ENCODE peak calls at places on chromosomes 6 and 20, in eight cellular contexts. P is Kasumi-1; U is AG09309; Z is cardiac muscle cell; V is activated CD8-positive, alpha-beta memory T cell treated with anti-CD3 and anti-CD28 coated beads for 24 hours; M is lower lobe of right lung; F is effector memory CD4-positive, alpha-beta T cell; N is HS-27A. Q is an unnamed sample.

GRCh38 chr20:4162766-4163165 is 147.4 kb upstream of the RNF24 start:
- DNase-seq in P (no peak), V (no peak), Z (no peak), F (no peak), M (peak), U (no peak), N (no peak), Q (no peak)

GRCh38 chr6:141484726-141485125 is 648.0 kb upstream of the GJE1 start:
- DNase-seq in M (no peak), Z (peak), P (peak), F (peak), U (no peak), N (no peak), V (no peak), Q (no peak)

GRCh38 chr20:41321003-41321402 is 3.5 kb upstream of the ZHX3 start:
- DNase-seq in N (no peak), F (no peak), Z (no peak), V (no peak), P (peak), M (no peak), U (no peak), Q (no peak)

GRCh38 chr6:117550078-117550600 is 52.2 kb downstream of the GOPC start:
- DNase-seq in V (no peak), P (no peak), U (no peak), N (no peak), M (no peak), F (no peak), Z (no peak), Q (no peak)

GRCh38 chr6:100440935-100441334 is 23.8 kb downstream of the SIM1 start:
- DNase-seq in M (no peak), N (no peak), P (no peak), F (no peak), U (no peak), V (no peak), Z (no peak), Q (no peak)

GRCh38 chr6:160992323-160993314 is 1.1 kb downstream of the MAP3K4 start:
- DNase-seq in U (no peak), M (no peak), N (peak), Z (peak), F (peak), V (no peak), P (peak), Q (peak)

GRCh38 chr6:130417951-130418350 is 52.1 kb downstream of the TMEM200A start:
- DNase-seq in N (peak), F (no peak), P (no peak), U (no peak), V (no peak), M (no peak), Z (peak), Q (no peak)

GRCh38 chr6:369559-370431 is 21.8 kb upstream of the IRF4 start:
- DNase-seq in N (no peak), M (no peak), V (no peak), Z (no peak), P (no peak), U (no peak), F (no peak), Q (no peak)

GRCh38 chr6:38459291-38459690 is 180.4 kb downstream of the BTBD9 start:
- DNase-seq in F (no peak), U (no peak), Z (peak), V (no peak), M (no peak), N (no peak), P (no peak), Q (no peak)

GRCh38 chr20:5402903-5403531 is 86.3 kb upstream of the PROKR2 start:
- DNase-seq in V (no peak), P (peak), U (no peak), Z (peak), N (no peak), M (no peak), F (no peak), Q (peak)

GRCh38 chr6:123028263-123028662 is 32.2 kb downstream of the CLVS2 start:
- DNase-seq in V (no peak), N (no peak), M (no peak), P (no peak), F (no peak), Z (no peak), U (no peak), Q (no peak)

GRCh38 chr6:96522469-96523009 is 933 bp downstream of the UFL1 start:
- DNase-seq in N (no peak), V (no peak), M (no peak), P (no peak), U (no peak), F (no peak), Z (peak), Q (no peak)

GRCh38 chr6:142568857-142569597 is 267.2 kb downstream of the ADGRG6 start:
- DNase-seq in N (no peak), F (no peak), U (peak), M (no peak), Z (peak), P (no peak), V (no peak), Q (no peak)

GRCh38 chr20:51861726-51862466 is 59.6 kb upstream of the SALL4 start:
- DNase-seq in P (no peak), U (no peak), F (no peak), M (no peak), Z (no peak), V (no peak), N (no peak), Q (no peak)

GRCh38 chr6:5435449-5435848 is 174.1 kb downstream of the FARS2 start:
- DNase-seq in Z (peak), N (no peak), M (no peak), U (peak), P (no peak), V (no peak), F (no peak), Q (no peak)

GRCh38 chr6:167932468-167933276 is 64.8 kb upstream of the KIF25 start:
- DNase-seq in M (no peak), N (no peak), P (no peak), V (no peak), U (no peak), F (no peak), Z (no peak), Q (no peak)

GRCh38 chr20:3248167-3248992 is 9.4 kb upstream of the SLC4A11 start:
- DNase-seq in Z (peak), U (no peak), F (no peak), N (no peak), V (peak), M (no peak), P (no peak), Q (peak)

GRCh38 chr20:50712771-50713676 is 18.4 kb upstream of the PARD6B start:
- DNase-seq in F (no peak), P (no peak), U (no peak), V (no peak), M (no peak), N (no peak), Z (no peak), Q (no peak)